ENCODE peak calls at places on chromosomes 7 and 10, in four cellular contexts. One of them, this sample, is unnamed.

GRCh38 chr10:76051007-76051936 is 619.8 kb downstream of the LRMDA start:
- DNase-seq in KG1: no peak
- DNase-seq in activated CD8-positive, alpha-beta memory T cell treated with anti-CD3 and anti-CD28 coated beads for 24 hours: no peak
- DNase-seq in HuH-7.5: peak; percentile 41
- DNase-seq in this sample: no peak

GRCh38 chr10:38112159-38112558 is 18.0 kb downstream of the ZNF37A start:
- DNase-seq in KG1: no peak
- DNase-seq in activated CD8-positive, alpha-beta memory T cell treated with anti-CD3 and anti-CD28 coated beads for 24 hours: no peak
- DNase-seq in HuH-7.5: no peak
- DNase-seq in this sample: no peak

GRCh38 chr10:3774018-3774813 is 10.8 kb downstream of the KLF6 start:
- DNase-seq in KG1: no peak
- DNase-seq in activated CD8-positive, alpha-beta memory T cell treated with anti-CD3 and anti-CD28 coated beads for 24 hours: peak; percentile 57
- DNase-seq in HuH-7.5: no peak
- DNase-seq in this sample: no peak

GRCh38 chr7:44467217-44467548 is 23.3 kb downstream of the NUDCD3 start:
- DNase-seq in KG1: no peak
- DNase-seq in activated CD8-positive, alpha-beta memory T cell treated with anti-CD3 and anti-CD28 coated beads for 24 hours: no peak
- DNase-seq in HuH-7.5: no peak
- DNase-seq in this sample: no peak

GRCh38 chr10:31051703-31052102 is 20.0 kb upstream of the ZNF438 start:
- DNase-seq in KG1: no peak
- DNase-seq in activated CD8-positive, alpha-beta memory T cell treated with anti-CD3 and anti-CD28 coated beads for 24 hours: no peak
- DNase-seq in HuH-7.5: no peak
- DNase-seq in this sample: no peak

GRCh38 chr7:1144269-1144771 is 15.7 kb downstream of the ZFAND2A start:
- DNase-seq in KG1: no peak
- DNase-seq in activated CD8-positive, alpha-beta memory T cell treated with anti-CD3 and anti-CD28 coated beads for 24 hours: no peak
- DNase-seq in HuH-7.5: peak; percentile 33
- DNase-seq in this sample: no peak

GRCh38 chr10:133158437-133158755 is 1.6 kb upstream of the KNDC1 start:
- DNase-seq in KG1: no peak
- DNase-seq in activated CD8-positive, alpha-beta memory T cell treated with anti-CD3 and anti-CD28 coated beads for 24 hours: no peak
- DNase-seq in HuH-7.5: no peak
- DNase-seq in this sample: no peak

GRCh38 chr10:103584216-103585010 is 90.9 kb downstream of the NEURL1 start:
- DNase-seq in KG1: peak; percentile 82
- DNase-seq in activated CD8-positive, alpha-beta memory T cell treated with anti-CD3 and anti-CD28 coated beads for 24 hours: peak; percentile 80
- DNase-seq in HuH-7.5: no peak
- DNase-seq in this sample: peak; percentile 19

GRCh38 chr7:25968205-25968993 is 183.6 kb upstream of the NFE2L3 start:
- DNase-seq in KG1: no peak
- DNase-seq in activated CD8-positive, alpha-beta memory T cell treated with anti-CD3 and anti-CD28 coated beads for 24 hours: peak; percentile 62
- DNase-seq in HuH-7.5: no peak
- DNase-seq in this sample: peak; percentile 88

GRCh38 chr7:36942062-36942461 is 217.8 kb upstream of the AOAH start:
- DNase-seq in KG1: no peak
- DNase-seq in activated CD8-positive, alpha-beta memory T cell treated with anti-CD3 and anti-CD28 coated beads for 24 hours: no peak
- DNase-seq in HuH-7.5: no peak
- DNase-seq in this sample: no peak

GRCh38 chr10:88994034-88994433 is 3.4 kb downstream of the FAS start:
- DNase-seq in KG1: no peak
- DNase-seq in activated CD8-positive, alpha-beta memory T cell treated with anti-CD3 and anti-CD28 coated beads for 24 hours: no peak
- DNase-seq in HuH-7.5: no peak
- DNase-seq in this sample: no peak

GRCh38 chr7:4123823-4124222 is 558.3 kb upstream of the FOXK1 start:
- DNase-seq in KG1: peak; percentile 59
- DNase-seq in activated CD8-positive, alpha-beta memory T cell treated with anti-CD3 and anti-CD28 coated beads for 24 hours: no peak
- DNase-seq in HuH-7.5: no peak
- DNase-seq in this sample: no peak

GRCh38 chr10:17200885-17201164 is 647 bp downstream of the TRDMT1 start:
- DNase-seq in KG1: peak; percentile 75
- DNase-seq in activated CD8-positive, alpha-beta memory T cell treated with anti-CD3 and anti-CD28 coated beads for 24 hours: no peak
- DNase-seq in HuH-7.5: no peak
- DNase-seq in this sample: no peak

GRCh38 chr7:27110163-27110976 is 7.9 kb upstream of the HOXA2 start:
- DNase-seq in KG1: no peak
- DNase-seq in activated CD8-positive, alpha-beta memory T cell treated with anti-CD3 and anti-CD28 coated beads for 24 hours: no peak
- DNase-seq in HuH-7.5: no peak
- DNase-seq in this sample: no peak

GRCh38 chr10:26714385-26714784 is 16.9 kb downstream of the PDSS1 start:
- DNase-seq in KG1: no peak
- DNase-seq in activated CD8-positive, alpha-beta memory T cell treated with anti-CD3 and anti-CD28 coated beads for 24 hours: no peak
- DNase-seq in HuH-7.5: no peak
- DNase-seq in this sample: peak; percentile 12

GRCh38 chr10:110783509-110784103 is 88.1 kb upstream of the PDCD4 start:
- DNase-seq in KG1: no peak
- DNase-seq in activated CD8-positive, alpha-beta memory T cell treated with anti-CD3 and anti-CD28 coated beads for 24 hours: peak; percentile 83
- DNase-seq in HuH-7.5: no peak
- DNase-seq in this sample: peak; percentile 19

GRCh38 chr10:15092855-15093408 is 4.2 kb upstream of the RPP38 start:
- DNase-seq in KG1: no peak
- DNase-seq in activated CD8-positive, alpha-beta memory T cell treated with anti-CD3 and anti-CD28 coated beads for 24 hours: no peak
- DNase-seq in HuH-7.5: no peak
- DNase-seq in this sample: no peak

GRCh38 chr7:157577796-157578339 is 241.1 kb downstream of the DNAJB6 start:
- DNase-seq in KG1: no peak
- DNase-seq in activated CD8-positive, alpha-beta memory T cell treated with anti-CD3 and anti-CD28 coated beads for 24 hours: no peak
- DNase-seq in HuH-7.5: no peak
- DNase-seq in this sample: no peak

GRCh38 chr10:84715911-84716310 is 387.5 kb downstream of the CCSER2 start:
- DNase-seq in KG1: no peak
- DNase-seq in activated CD8-positive, alpha-beta memory T cell treated with anti-CD3 and anti-CD28 coated beads for 24 hours: no peak
- DNase-seq in HuH-7.5: peak; percentile 12
- DNase-seq in this sample: no peak

GRCh38 chr7:133703547-133703946 is 423.6 kb upstream of the LRGUK start:
- DNase-seq in KG1: no peak
- DNase-seq in activated CD8-positive, alpha-beta memory T cell treated with anti-CD3 and anti-CD28 coated beads for 24 hours: no peak
- DNase-seq in HuH-7.5: no peak
- DNase-seq in this sample: no peak

GRCh38 chr7:121831320-121831719 is 41.6 kb upstream of the PTPRZ1 start:
- DNase-seq in KG1: no peak
- DNase-seq in activated CD8-positive, alpha-beta memory T cell treated with anti-CD3 and anti-CD28 coated beads for 24 hours: no peak
- DNase-seq in HuH-7.5: no peak
- DNase-seq in this sample: no peak

GRCh38 chr10:117074621-117075020 is 63.4 kb downstream of the VAX1 start:
- DNase-seq in KG1: no peak
- DNase-seq in activated CD8-positive, alpha-beta memory T cell treated with anti-CD3 and anti-CD28 coated beads for 24 hours: no peak
- DNase-seq in HuH-7.5: no peak
- DNase-seq in this sample: no peak

GRCh38 chr7:143487566-143487965 is 9.9 kb downstream of the TAS2R41 start:
- DNase-seq in KG1: no peak
- DNase-seq in activated CD8-positive, alpha-beta memory T cell treated with anti-CD3 and anti-CD28 coated beads for 24 hours: no peak
- DNase-seq in HuH-7.5: no peak
- DNase-seq in this sample: no peak

GRCh38 chr10:43128958-43129706 is 9.1 kb upstream of the CSGALNACT2 start:
- DNase-seq in KG1: peak; percentile 18
- DNase-seq in activated CD8-positive, alpha-beta memory T cell treated with anti-CD3 and anti-CD28 coated beads for 24 hours: peak; percentile 56
- DNase-seq in HuH-7.5: no peak
- DNase-seq in this sample: peak; percentile 14

GRCh38 chr10:100998991-100999741 is 442 bp upstream of the LZTS2 start:
- DNase-seq in KG1: peak; percentile 53
- DNase-seq in activated CD8-positive, alpha-beta memory T cell treated with anti-CD3 and anti-CD28 coated beads for 24 hours: peak; percentile 92
- DNase-seq in HuH-7.5: peak; percentile 95
- DNase-seq in this sample: peak; percentile 89